ENCODE peak calls at places on chromosomes 5 and 9, in five cellular contexts. M is CD4-positive, alpha-beta T cell; D is cardiac muscle cell; T is left ventricle myocardium inferior; K is CD8-positive, alpha-beta T cell. E is an unnamed sample. For H3K9me3, the result is how much of the 10 kb centered on the place peaks cover.

GRCh38 chr9:78221425-78221824 is 14.4 kb upstream of the CEP78 start:
- DNase-seq in D (peak), K (no peak), T (no peak), M (no peak), E (no peak)

GRCh38 chr5:30866142-30866541 is 327.3 kb upstream of the CDH6 start:
- DNase-seq in T (no peak), M (no peak), K (no peak), D (peak), E (no peak)

GRCh38 chr5:103886826-103887225 is 324.2 kb upstream of the NUDT12 start:
- DNase-seq in K (no peak), T (no peak), D (no peak), M (no peak), E (no peak)

GRCh38 chr5:4639959-4640358 is 500.2 kb upstream of the ADAMTS16 start:
- DNase-seq in M (no peak), T (no peak), D (no peak), K (no peak), E (no peak)

GRCh38 chr5:149093625-149094024 is 30.8 kb upstream of the SH3TC2 start:
- DNase-seq in M (no peak), K (no peak), D (no peak), T (no peak), E (no peak)

GRCh38 chr9:85425153-85425611 is 316.6 kb downstream of the AGTPBP1 start:
- DNase-seq in M (no peak), K (no peak), T (peak), D (peak), E (peak)

GRCh38 chr5:1386274-1386717 is 41.4 kb upstream of the CLPTM1L start:
- DNase-seq in M (peak), D (peak), T (peak), K (peak), E (peak)

GRCh38 chr9:89635816-89636215 is 31.0 kb downstream of the GADD45G start:
- DNase-seq in T (no peak), M (no peak), K (no peak), D (peak), E (no peak)

GRCh38 chr9:130120832-130121231 is 51.4 kb upstream of the NCS1 start:
- DNase-seq in K (no peak), T (no peak), D (no peak), M (no peak), E (no peak)

GRCh38 chr5:113213551-113213971 is 221.2 kb downstream of the TSSK1B start:
- DNase-seq in K (no peak), T (no peak), D (no peak), M (no peak), E (no peak)

GRCh38 chr5:14011089-14012004 is 66.9 kb upstream of the DNAH5 start:
- DNase-seq in K (no peak), D (peak), M (peak), T (peak), E (peak)

GRCh38 chr5:155883966-155884555 is 442.9 kb upstream of the SGCD start:
- DNase-seq in D (no peak), K (no peak), T (no peak), M (no peak), E (no peak)

GRCh38 chr5:64680289-64680688 is 10.0 kb upstream of the SHISAL2B start:
- DNase-seq in K (no peak), M (no peak), D (no peak), T (no peak), E (no peak)

GRCh38 chr5:71783891-71784290 is 64.8 kb downstream of the CARTPT start:
- DNase-seq in K (no peak), M (no peak), D (no peak), T (no peak), E (no peak)

GRCh38 chr5:149063017-149063687 is at the start of gene SH3TC2:
- DNase-seq in T (peak), D (peak), K (no peak), M (no peak), E (peak)

GRCh38 chr9:61670616-61671015 is 480.8 kb downstream of the SPATA31A7 start:
- DNase-seq in M (no peak), T (no peak), D (no peak), K (no peak), E (no peak)

GRCh38 chr9:61667559-61668121 is 477.8 kb downstream of the SPATA31A7 start:
- DNase-seq in D (no peak), K (no peak), M (no peak), T (no peak), E (no peak)

GRCh38 chr9:61669352-61669751 is 479.5 kb downstream of the SPATA31A7 start:
- DNase-seq in D (no peak), K (no peak), T (no peak), M (no peak), E (no peak)

GRCh38 chr9:61666849-61667371 is 477.1 kb downstream of the SPATA31A7 start:
- DNase-seq in M (no peak), T (no peak), D (no peak), K (no peak), E (no peak)

GRCh38 chr9:61668846-61669245 is 479.0 kb downstream of the SPATA31A7 start:
- DNase-seq in K (no peak), T (no peak), M (no peak), D (no peak), E (no peak)
- H3K9me3 ChIP-seq in K (under half), T (under half), M (under half), D (under half), E (under half)

DNA sequence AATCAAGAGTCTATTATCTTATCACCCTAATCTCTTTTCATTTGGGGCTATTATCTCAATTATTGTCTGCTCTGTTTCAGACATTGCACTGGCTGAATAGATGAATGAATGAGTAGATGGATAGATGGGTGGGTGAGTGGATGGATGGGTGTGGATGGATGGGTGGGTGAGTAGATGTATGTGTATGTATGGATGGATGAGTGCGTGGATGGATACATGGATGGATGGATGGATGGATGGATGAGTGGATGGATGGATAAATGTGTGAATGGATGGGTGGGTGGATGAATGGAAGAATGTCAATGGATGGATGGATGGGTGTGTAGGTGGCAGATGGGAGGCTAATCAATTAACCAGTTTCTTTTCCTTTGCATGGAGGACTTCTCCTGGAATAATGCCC is 301.7 kb downstream of the NSG2 start:
- DNase-seq in M (no peak), D (no peak), K (no peak), T (no peak), E (no peak)
- TF ChIP-seq CTCF in M (no peak), D (no peak), K (no peak), T (no peak), E (no peak)

GRCh38 chr5:94240616-94241287 is 377.7 kb downstream of the KIAA0825 start:
- DNase-seq in K (no peak), M (no peak), D (peak), T (no peak), E (no peak)
- H3K27ac ChIP-seq in K (no peak), M (no peak), D (no peak), T (no peak), E (no peak)

GRCh38 chr9:96818535-96818934 is 35.8 kb downstream of the ZNF782 start:
- DNase-seq in D (no peak), K (no peak), M (no peak), T (no peak), E (no peak)
- H3K9me3 ChIP-seq in D (under half), K (under half), M (half or more), T (half or more), E (half or more)

GRCh38 chr5:157680239-157680638 is 8.9 kb downstream of the C5orf52 start:
- DNase-seq in M (no peak), D (no peak), T (no peak), K (no peak), E (no peak)

GRCh38 chr5:157681048-157681447 is 9.7 kb downstream of the C5orf52 start:
- DNase-seq in D (no peak), T (no peak), M (no peak), K (no peak), E (no peak)

GRCh38 chr5:157682257-157682656 is 10.9 kb downstream of the C5orf52 start:
- DNase-seq in M (no peak), T (no peak), D (no peak), K (no peak), E (no peak)

GRCh38 chr5:157679801-157680200 is 8.5 kb downstream of the C5orf52 start:
- DNase-seq in M (no peak), D (no peak), T (no peak), K (no peak), E (no peak)
- TF ChIP-seq CTCF in M (no peak), D (no peak), T (no peak), K (no peak), E (no peak)

DNA sequence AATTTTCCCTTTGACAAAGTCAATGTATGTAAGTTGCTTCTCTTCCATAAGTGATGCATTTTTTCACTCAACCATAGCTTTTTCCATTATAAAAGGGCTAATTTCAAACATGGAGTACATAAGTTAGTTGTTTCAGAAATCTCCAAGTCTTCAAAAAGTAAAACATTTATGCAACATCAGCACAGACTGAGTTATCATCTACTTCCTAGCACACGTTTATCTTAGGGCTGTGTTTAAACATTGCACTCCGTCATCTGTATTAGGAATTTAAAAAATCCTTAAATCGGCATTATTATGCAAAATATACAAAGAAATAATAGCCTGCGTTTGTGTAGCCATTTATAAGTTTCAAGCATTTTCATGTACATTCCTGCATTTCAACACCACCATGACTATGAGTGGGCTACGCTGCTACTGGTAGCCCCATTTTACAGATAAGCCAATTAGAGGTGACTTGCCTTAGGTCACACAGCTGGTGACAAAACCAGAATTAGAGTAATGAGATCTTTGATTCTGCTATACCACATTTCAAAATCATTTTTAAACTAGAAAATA is 43.4 kb downstream of the PTPN3 start:
- DNase-seq in K (no peak), M (no peak), D (no peak), T (no peak), E (no peak)
- H3K27ac ChIP-seq in K (no peak), M (no peak), D (no peak), T (no peak), E (no peak)

E was measured in heart right ventricle.